ENCODE peak calls at places on chromosome 1, in eight cellular contexts. Z is effector CD4-positive, alpha-beta T cell; T is posterior cingulate gyrus; C is SW 1271; R is AG09309; Y is NCI-H460; M is EL; L is endothelial cell. W is an unnamed sample.

GRCh38 chr1:40495315-40495903 is 13.2 kb upstream of the EXO5 start:
- DNase-seq in T (no peak), R (no peak), M (no peak), C (no peak), Z (no peak), Y (no peak), L (no peak), W (no peak)

GRCh38 chr1:192311281-192311680 is 5.5 kb upstream of the RGS21 start:
- DNase-seq in M (peak), R (peak), C (peak), L (no peak), T (no peak), Y (peak), Z (no peak), W (no peak)

GRCh38 chr1:153357076-153357852 is 390 bp upstream of the S100A9 start:
- DNase-seq in Y (no peak), C (no peak), Z (no peak), R (no peak), L (no peak), T (peak), M (no peak), W (no peak)

GRCh38 chr1:64601207-64601606 is 131.3 kb downstream of the CACHD1 start:
- DNase-seq in L (no peak), R (no peak), T (no peak), Y (no peak), C (no peak), Z (no peak), M (no peak), W (no peak)

GRCh38 chr1:6205849-6206845 is at the start of gene RNF207:
- DNase-seq in T (no peak), L (peak), R (no peak), Z (peak), Y (peak), M (peak), C (peak), W (no peak)

GRCh38 chr1:101284622-101285218 is 47.9 kb downstream of the S1PR1 start:
- DNase-seq in C (no peak), Y (no peak), Z (no peak), T (no peak), L (no peak), M (no peak), R (no peak), W (no peak)

GRCh38 chr1:154714638-154715037 is 106.7 kb upstream of the ADAR start:
- DNase-seq in L (no peak), R (no peak), C (no peak), Z (no peak), T (no peak), Y (no peak), M (peak), W (peak)

GRCh38 chr1:97934491-97934890 is 13.7 kb upstream of the DPYD start:
- DNase-seq in M (no peak), Y (no peak), C (no peak), R (no peak), Z (no peak), T (no peak), L (no peak), W (no peak)

GRCh38 chr1:193111641-193112090 is 6.5 kb upstream of the GLRX2 start:
- DNase-seq in Y (peak), T (peak), L (no peak), R (peak), M (peak), Z (no peak), C (peak), W (peak)

W was measured in T1000.